ENCODE peak calls at places on chromosome 10, in ten cellular contexts. B is dorsolateral prefrontal cortex, M is brain microvascular endothelial cell, Z is heart right ventricle, O is left ventricle myocardium inferior, G is GM20000, V is neural crest cell, K is ovary, F is stomach, X is uterus. A is an unnamed sample.

GRCh38 chr10:87504307-87504666 is 406 bp upstream of the MINPP1 start:
- DNase-seq in B (no peak), V (no peak), Z (no peak), G (no peak), X (no peak), F (no peak), O (no peak), K (no peak), M (no peak), A (no peak)

GRCh38 chr10:73413108-73413527 is 740 bp downstream of the ANXA7 start:
- DNase-seq in K (no peak), G (peak; percentile 64), M (peak; percentile 32), V (peak; percentile 14), F (peak; percentile 38), Z (peak; percentile 9), B (no peak), X (no peak), O (no peak), A (no peak)

GRCh38 chr10:97612386-97612785 is 20.9 kb downstream of the MORN4 start:
- DNase-seq in M (peak; percentile 53), Z (peak; percentile 22), O (no peak), V (no peak), X (no peak), F (no peak), B (no peak), K (no peak), G (peak; percentile 38), A (no peak)

GRCh38 chr10:58440484-58440883 is 55.3 kb downstream of the TFAM start:
- DNase-seq in X (no peak), M (no peak), B (no peak), Z (no peak), V (no peak), F (no peak), O (no peak), G (no peak), K (no peak), A (no peak)

GRCh38 chr10:29841724-29842649 is 207.2 kb upstream of the SVIL start:
- DNase-seq in B (no peak), X (peak; percentile 77), M (peak; percentile 41), V (peak; percentile 4), G (no peak), F (peak; percentile 54), K (peak; percentile 41), Z (peak; percentile 82), O (peak; percentile 70), A (peak; percentile 67)

GRCh38 chr10:114180937-114181336 is 1.8 kb downstream of the TDRD1 start:
- DNase-seq in V (no peak), O (no peak), K (no peak), X (no peak), B (no peak), M (no peak), G (no peak), F (no peak), Z (no peak), A (no peak)

GRCh38 chr10:130835068-130835467 is 476.5 kb downstream of the TCERG1L start:
- DNase-seq in X (no peak), M (no peak), V (no peak), Z (no peak), F (no peak), K (no peak), O (no peak), G (no peak), B (no peak), A (no peak)

GRCh38 chr10:56605043-56605442 is 244.0 kb upstream of the ZWINT start:
- DNase-seq in O (no peak), Z (no peak), K (no peak), B (no peak), V (no peak), F (no peak), M (no peak), X (no peak), G (no peak), A (no peak)

GRCh38 chr10:47443145-47443544 is 40.8 kb downstream of the ANXA8 start:
- DNase-seq in O (no peak), M (no peak), G (no peak), Z (no peak), V (no peak), B (no peak), F (no peak), X (no peak), K (no peak), A (no peak)

GRCh38 chr10:47435081-47435480 is 48.8 kb downstream of the ANXA8 start:
- DNase-seq in M (no peak), K (no peak), Z (no peak), B (no peak), V (no peak), X (no peak), O (no peak), F (no peak), G (no peak), A (no peak)

GRCh38 chr10:47440207-47440606 is 43.7 kb downstream of the ANXA8 start:
- DNase-seq in M (no peak), V (no peak), O (no peak), Z (no peak), K (no peak), B (no peak), G (no peak), F (no peak), X (no peak), A (no peak)

GRCh38 chr10:47441973-47442750 is 41.8 kb downstream of the ANXA8 start:
- DNase-seq in X (no peak), B (no peak), G (no peak), Z (no peak), M (no peak), O (no peak), K (no peak), F (no peak), V (no peak), A (no peak)

DNA sequence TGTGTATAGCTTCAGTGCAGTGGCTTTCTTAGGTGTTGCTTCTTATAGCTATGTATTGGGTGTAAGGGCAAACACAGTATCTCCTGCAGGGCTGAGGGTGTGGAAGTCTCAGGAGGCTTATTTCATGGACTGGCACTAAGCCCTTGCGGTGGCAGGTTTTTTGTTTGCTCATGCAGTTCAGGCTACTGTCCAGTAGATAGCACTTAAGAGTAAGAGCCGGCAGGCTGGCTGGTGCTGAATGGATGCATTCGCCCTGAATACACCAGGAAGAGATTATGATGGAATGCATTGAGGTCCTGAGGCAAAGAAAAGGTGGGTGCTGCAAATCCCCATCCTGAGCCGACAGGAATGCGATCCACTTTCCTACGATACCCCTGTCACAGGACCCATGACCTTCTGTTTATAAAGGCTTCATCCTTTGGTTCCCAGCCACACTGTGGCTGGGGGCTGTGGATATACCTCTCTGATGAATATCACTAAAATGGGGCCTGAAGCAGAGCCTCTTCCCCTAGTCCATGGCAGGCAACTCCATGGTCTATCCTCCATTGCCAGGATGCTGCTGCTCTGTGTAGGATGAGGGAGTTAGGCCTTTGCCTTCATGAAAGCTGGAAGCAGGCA is 44.9 kb downstream of the ANXA8 start:
- DNase-seq in M (peak; percentile 83), B (peak; percentile 35), G (no peak), X (no peak), K (no peak), V (peak; percentile 23), O (no peak), F (peak; percentile 82), Z (no peak), A (no peak)
- TF ChIP-seq CTCF in M (peak; percentile 88), B (no peak), G (no peak), X (no peak), K (no peak), V (peak; percentile 66), O (peak; percentile 59), F (no peak), Z (peak; percentile 41), A (peak; percentile 45)

GRCh38 chr10:12566161-12567115 is 217.1 kb downstream of the CAMK1D start:
- DNase-seq in K (no peak), M (peak; percentile 33), F (no peak), B (no peak), Z (peak; percentile 9), G (no peak), O (peak; percentile 28), X (no peak), V (no peak), A (peak; percentile 76)

GRCh38 chr10:12561720-12562119 is 212.4 kb downstream of the CAMK1D start:
- DNase-seq in F (no peak), K (no peak), V (no peak), B (no peak), G (no peak), X (no peak), O (no peak), Z (no peak), M (no peak), A (no peak)

GRCh38 chr10:12561307-12561706 is 212.0 kb downstream of the CAMK1D start:
- DNase-seq in G (no peak), X (no peak), O (no peak), B (no peak), Z (no peak), F (no peak), V (no peak), M (no peak), K (no peak), A (no peak)

GRCh38 chr10:12563489-12563888 is 214.1 kb downstream of the CAMK1D start:
- DNase-seq in M (no peak), O (no peak), F (no peak), K (no peak), G (no peak), Z (no peak), B (no peak), V (no peak), X (no peak), A (no peak)

DNA sequence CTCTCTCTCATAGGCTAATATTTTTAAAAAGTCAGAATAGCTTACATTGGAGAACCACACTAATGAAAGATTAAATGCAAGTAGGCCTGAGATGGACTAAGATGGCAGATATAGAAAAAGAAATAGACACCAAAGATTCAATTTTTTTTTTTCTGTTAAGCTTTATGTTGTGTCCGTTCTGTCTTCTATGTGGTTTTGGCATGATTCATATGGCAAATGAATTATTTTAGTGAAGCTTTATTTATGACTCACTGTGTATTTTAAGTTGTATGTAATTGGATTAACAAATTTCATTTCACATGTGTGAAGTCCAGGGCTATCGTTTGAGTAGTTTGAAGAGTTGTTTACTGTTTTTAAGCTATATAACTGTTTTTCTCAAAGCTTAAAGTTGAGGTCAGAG is 214.8 kb downstream of the CAMK1D start:
- DNase-seq in K (no peak), X (no peak), Z (no peak), B (no peak), O (no peak), G (no peak), M (no peak), V (no peak), F (no peak), A (no peak)
- TF ChIP-seq CTCF in K (no peak), X (no peak), Z (no peak), B (no peak), O (no peak), G (no peak), M (no peak), V (no peak), F (no peak), A (no peak)

GRCh38 chr10:15719899-15720634 is at the start of gene ITGA8:
- DNase-seq in V (peak; percentile 51), Z (peak; percentile 37), G (peak; percentile 40), M (peak; percentile 24), X (peak; percentile 34), K (peak; percentile 57), F (no peak), O (no peak), B (no peak), A (no peak)
- TF ChIP-seq CTCF in V (peak; percentile 59), Z (peak; percentile 3), G (no peak), M (peak; percentile 67), X (peak; percentile 48), K (peak; percentile 35), F (no peak), O (peak; percentile 50), B (no peak), A (peak; percentile 55)

DNA sequence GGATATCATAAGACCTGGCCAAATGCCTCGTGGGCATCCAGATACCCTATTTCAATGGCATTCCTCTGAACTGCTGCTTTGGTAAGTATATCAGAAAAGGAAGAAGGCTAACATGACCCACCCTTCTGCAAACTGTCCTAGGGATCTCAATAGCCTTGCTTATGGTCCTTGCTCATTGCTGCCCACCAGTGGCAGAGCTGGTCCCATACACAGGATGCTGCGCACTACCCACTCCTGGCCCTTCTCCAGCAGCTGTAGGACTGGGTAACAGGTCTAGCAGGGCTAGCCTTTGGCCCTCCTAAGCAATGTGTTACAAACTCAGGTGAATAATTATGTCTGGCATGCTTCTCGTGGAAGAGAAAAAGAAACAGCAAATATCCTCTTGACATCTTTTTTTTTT is 72.5 kb downstream of the C10orf90 start:
- DNase-seq in Z (no peak), M (peak; percentile 58), B (peak; percentile 57), O (no peak), V (peak; percentile 25), X (no peak), G (peak; percentile 13), F (peak; percentile 63), K (no peak), A (no peak)
- TF ChIP-seq CTCF in Z (peak; percentile 20), M (peak; percentile 92), B (peak; percentile 35), O (peak; percentile 32), V (peak; percentile 64), X (no peak), G (peak; percentile 29), F (no peak), K (no peak), A (no peak)

A was measured in right atrium auricular region.